ENCODE peak calls at places on chromosomes 12 and 14, in seven cellular contexts. One of them, this sample, is unnamed.

GRCh38 chr12:104730761-104731160 is 227.3 kb downstream of the SLC41A2 start:
- DNase-seq in SK-N-SH: no peak
- DNase-seq in GM12878: no peak
- DNase-seq in HepG2: no peak
- DNase-seq in H1: no peak
- DNase-seq in HCT116: no peak
- DNase-seq in K562: no peak
- DNase-seq in this sample: no peak

GRCh38 chr14:64196668-64197411 is 97.3 kb downstream of the ESR2 start:
- DNase-seq in H1: no peak
- DNase-seq in HCT116: no peak
- DNase-seq in SK-N-SH: peak
- DNase-seq in HepG2: no peak
- DNase-seq in K562: no peak
- DNase-seq in GM12878: no peak
- DNase-seq in this sample: no peak

GRCh38 chr12:1851126-1851791 is 30.9 kb downstream of the LRTM2 start:
- DNase-seq in H1: no peak
- DNase-seq in SK-N-SH: no peak
- DNase-seq in GM12878: no peak
- DNase-seq in HepG2: no peak
- DNase-seq in HCT116: no peak
- DNase-seq in K562: no peak
- DNase-seq in this sample: no peak

GRCh38 chr12:4228122-4228580 is 45.4 kb upstream of the CCND2 start:
- DNase-seq in SK-N-SH: no peak
- DNase-seq in HepG2: no peak
- DNase-seq in HCT116: no peak
- DNase-seq in GM12878: no peak
- DNase-seq in K562: no peak
- DNase-seq in H1: peak
- DNase-seq in this sample: no peak

GRCh38 chr14:89856871-89857345 is 97.6 kb downstream of the EFCAB11 start:
- DNase-seq in HCT116: no peak
- DNase-seq in H1: no peak
- DNase-seq in HepG2: no peak
- DNase-seq in K562: no peak
- DNase-seq in SK-N-SH: no peak
- DNase-seq in GM12878: no peak
- DNase-seq in this sample: no peak

GRCh38 chr12:110794623-110795280 is 52.0 kb upstream of the CCDC63 start:
- DNase-seq in SK-N-SH: peak
- DNase-seq in HCT116: no peak
- DNase-seq in K562: no peak
- DNase-seq in GM12878: no peak
- DNase-seq in HepG2: no peak
- DNase-seq in H1: no peak
- DNase-seq in this sample: no peak

GRCh38 chr12:52956987-52957386 is 8.1 kb downstream of the KRT18 start:
- DNase-seq in GM12878: no peak
- DNase-seq in H1: no peak
- DNase-seq in K562: no peak
- DNase-seq in SK-N-SH: no peak
- DNase-seq in HepG2: no peak
- DNase-seq in HCT116: no peak
- DNase-seq in this sample: no peak

GRCh38 chr12:23083267-23083666 is 458.3 kb downstream of the ETNK1 start:
- DNase-seq in HCT116: no peak
- DNase-seq in HepG2: no peak
- DNase-seq in GM12878: no peak
- DNase-seq in SK-N-SH: no peak
- DNase-seq in K562: no peak
- DNase-seq in H1: no peak
- DNase-seq in this sample: no peak

GRCh38 chr14:52023518-52023917 is 34.2 kb downstream of the RTRAF start:
- DNase-seq in HepG2: no peak
- DNase-seq in GM12878: no peak
- DNase-seq in HCT116: no peak
- DNase-seq in SK-N-SH: no peak
- DNase-seq in K562: no peak
- DNase-seq in H1: no peak
- DNase-seq in this sample: no peak

GRCh38 chr12:23540572-23540971 is 408.9 kb downstream of the SOX5 start:
- DNase-seq in HCT116: no peak
- DNase-seq in H1: no peak
- DNase-seq in K562: no peak
- DNase-seq in GM12878: no peak
- DNase-seq in HepG2: no peak
- DNase-seq in SK-N-SH: peak
- DNase-seq in this sample: no peak

GRCh38 chr12:31572900-31573299 is 18.0 kb downstream of the DENND5B start:
- DNase-seq in GM12878: no peak
- DNase-seq in H1: no peak
- DNase-seq in HCT116: no peak
- DNase-seq in HepG2: no peak
- DNase-seq in SK-N-SH: no peak
- DNase-seq in K562: no peak
- DNase-seq in this sample: no peak

GRCh38 chr14:28494196-28494595 is 272.4 kb upstream of the FOXG1 start:
- DNase-seq in K562: no peak
- DNase-seq in SK-N-SH: no peak
- DNase-seq in GM12878: no peak
- DNase-seq in H1: no peak
- DNase-seq in HCT116: no peak
- DNase-seq in HepG2: no peak
- DNase-seq in this sample: no peak

GRCh38 chr14:83294941-83295340 is 1761.3 kb upstream of the SEL1L start:
- DNase-seq in HCT116: no peak
- DNase-seq in SK-N-SH: no peak
- DNase-seq in K562: no peak
- DNase-seq in H1: no peak
- DNase-seq in GM12878: no peak
- DNase-seq in HepG2: no peak
- DNase-seq in this sample: no peak

GRCh38 chr14:56374421-56374820 is 205.2 kb upstream of the TMEM260 start:
- DNase-seq in K562: no peak
- DNase-seq in SK-N-SH: no peak
- DNase-seq in HepG2: no peak
- DNase-seq in GM12878: no peak
- DNase-seq in HCT116: no peak
- DNase-seq in H1: no peak
- DNase-seq in this sample: no peak

GRCh38 chr12:114691810-114692557 is 8.0 kb upstream of the TBX3 start:
- DNase-seq in H1: no peak
- DNase-seq in HCT116: no peak
- DNase-seq in GM12878: no peak
- DNase-seq in K562: no peak
- DNase-seq in HepG2: no peak
- DNase-seq in SK-N-SH: peak
- DNase-seq in this sample: peak

GRCh38 chr12:82757059-82757458 is 70.4 kb downstream of the TMTC2 start:
- DNase-seq in HepG2: no peak
- DNase-seq in K562: no peak
- DNase-seq in GM12878: no peak
- DNase-seq in H1: no peak
- DNase-seq in HCT116: no peak
- DNase-seq in SK-N-SH: no peak
- DNase-seq in this sample: peak
- TF ChIP-seq JUND in HepG2: no peak
- TF ChIP-seq JUND in K562: no peak
- TF ChIP-seq JUND in GM12878: no peak
- TF ChIP-seq JUND in H1: no peak
- TF ChIP-seq JUND in HCT116: no peak
- TF ChIP-seq JUND in SK-N-SH: no peak
- TF ChIP-seq JUND in this sample: peak

GRCh38 chr14:21724115-21724973 is 50.7 kb upstream of the OR4E1 start:
- DNase-seq in H1: no peak
- DNase-seq in SK-N-SH: no peak
- DNase-seq in GM12878: no peak
- DNase-seq in HepG2: no peak
- DNase-seq in K562: no peak
- DNase-seq in HCT116: no peak
- DNase-seq in this sample: no peak

GRCh38 chr14:21719841-21720240 is 46.2 kb upstream of the OR4E1 start:
- DNase-seq in HCT116: no peak
- DNase-seq in K562: no peak
- DNase-seq in H1: no peak
- DNase-seq in HepG2: no peak
- DNase-seq in SK-N-SH: no peak
- DNase-seq in GM12878: no peak
- DNase-seq in this sample: no peak

GRCh38 chr14:21721504-21721903 is 47.9 kb upstream of the OR4E1 start:
- DNase-seq in HepG2: no peak
- DNase-seq in GM12878: no peak
- DNase-seq in HCT116: no peak
- DNase-seq in K562: no peak
- DNase-seq in SK-N-SH: no peak
- DNase-seq in H1: no peak
- DNase-seq in this sample: no peak

GRCh38 chr14:21723431-21724045 is 49.9 kb upstream of the OR4E1 start:
- DNase-seq in HCT116: peak
- DNase-seq in SK-N-SH: peak
- DNase-seq in HepG2: peak
- DNase-seq in H1: peak
- DNase-seq in K562: peak
- DNase-seq in GM12878: no peak
- DNase-seq in this sample: no peak
- TF ChIP-seq JUND in HCT116: no peak
- TF ChIP-seq JUND in SK-N-SH: no peak
- TF ChIP-seq JUND in HepG2: no peak
- TF ChIP-seq JUND in H1: no peak
- TF ChIP-seq JUND in K562: no peak
- TF ChIP-seq JUND in GM12878: no peak
- TF ChIP-seq JUND in this sample: no peak

DNA sequence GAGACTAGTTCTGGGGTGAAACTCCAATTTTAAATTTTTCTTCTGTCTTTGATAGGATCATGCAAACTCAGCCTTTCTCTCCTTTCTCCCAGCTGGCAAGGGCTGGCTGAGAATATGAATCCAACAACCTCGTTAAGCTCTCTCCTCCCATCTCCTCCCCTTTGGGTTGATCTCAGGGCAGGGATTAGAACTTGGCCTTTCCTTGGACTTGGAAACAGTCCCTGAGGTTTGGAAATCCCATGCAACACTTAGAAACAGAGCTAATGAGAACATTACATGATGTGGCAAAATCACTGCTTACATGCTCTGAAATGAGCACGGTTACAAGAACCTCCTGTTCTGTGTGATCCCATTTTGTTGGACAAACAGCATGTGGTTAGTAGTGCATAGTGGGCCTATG is 31.6 kb downstream of the ACACB start:
- DNase-seq in GM12878: no peak
- DNase-seq in H1: no peak
- DNase-seq in HepG2: no peak
- DNase-seq in HCT116: no peak
- DNase-seq in SK-N-SH: no peak
- DNase-seq in K562: no peak
- DNase-seq in this sample: no peak
- TF ChIP-seq JUND in GM12878: no peak
- TF ChIP-seq JUND in H1: no peak
- TF ChIP-seq JUND in HepG2: no peak
- TF ChIP-seq JUND in HCT116: no peak
- TF ChIP-seq JUND in SK-N-SH: no peak
- TF ChIP-seq JUND in K562: no peak
- TF ChIP-seq JUND in this sample: no peak

DNA sequence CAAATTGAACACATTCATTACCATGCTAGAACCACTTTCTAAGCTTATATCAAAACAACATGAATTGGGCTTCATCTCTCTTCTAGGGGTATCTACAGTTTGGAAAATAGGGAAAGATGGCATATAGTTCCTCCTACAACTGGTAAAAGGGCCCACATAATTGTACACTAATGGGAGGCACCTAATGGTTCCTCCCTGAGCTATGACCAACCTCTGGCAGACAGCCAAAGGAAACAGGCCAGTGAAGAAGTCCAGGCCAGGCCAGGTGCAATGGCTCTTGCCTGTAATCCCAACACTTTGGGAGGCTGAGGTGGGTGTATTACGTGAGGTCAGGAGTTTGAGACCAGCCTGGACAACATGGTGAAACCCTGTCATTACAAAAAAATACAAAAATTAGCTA is 23.2 kb upstream of the APOF start:
- DNase-seq in K562: no peak
- DNase-seq in H1: no peak
- DNase-seq in SK-N-SH: no peak
- DNase-seq in HepG2: no peak
- DNase-seq in HCT116: peak
- DNase-seq in GM12878: no peak
- DNase-seq in this sample: peak
- TF ChIP-seq JUND in K562: no peak
- TF ChIP-seq JUND in H1: no peak
- TF ChIP-seq JUND in SK-N-SH: no peak
- TF ChIP-seq JUND in HepG2: no peak
- TF ChIP-seq JUND in HCT116: no peak
- TF ChIP-seq JUND in GM12878: no peak
- TF ChIP-seq JUND in this sample: no peak